ENCODE peak calls at places on chromosomes 2 and 18, in five cellular contexts. D is mesenchymal stem cell, M is IMR-90, O is neuronal stem cell, U is mesendoderm. S is an unnamed sample.

GRCh38 chr2:21916934-21917522 is 793.3 kb downstream of the TDRD15 start:
- DNase-seq in D (peak; percentile 4), M (peak; percentile 21), O (no peak), U (no peak), S (no peak)

GRCh38 chr18:36328385-36328858 is 30.9 kb downstream of the FHOD3 start:
- DNase-seq in D (no peak), M (no peak), O (no peak), U (no peak), S (peak; percentile 32)

GRCh38 chr2:218834685-218835084 is 3.1 kb upstream of the PRKAG3 start:
- DNase-seq in D (no peak), M (no peak), O (no peak), U (no peak), S (no peak)

GRCh38 chr18:79971986-79972385 is 7.5 kb downstream of the HSBP1L1 start:
- DNase-seq in D (no peak), M (no peak), O (no peak), U (no peak), S (no peak)

GRCh38 chr2:186852508-186852907 is 3.5 kb upstream of the ZSWIM2 start:
- DNase-seq in D (no peak), M (no peak), O (no peak), U (no peak), S (no peak)

GRCh38 chr2:98717625-98718024 is 13.3 kb downstream of the MGAT4A start:
- DNase-seq in D (no peak), M (no peak), O (no peak), U (no peak), S (no peak)

GRCh38 chr2:188789951-188790350 is 184.2 kb upstream of the COL3A1 start:
- DNase-seq in D (no peak), M (no peak), O (no peak), U (no peak), S (no peak)

GRCh38 chr2:128358941-128359731 is 40.5 kb upstream of the HS6ST1 start:
- DNase-seq in D (no peak), M (no peak), O (no peak), U (no peak), S (no peak)

GRCh38 chr2:37154790-37155189 is 2.0 kb downstream of the EIF2AK2 start:
- DNase-seq in D (no peak), M (no peak), O (no peak), U (no peak), S (no peak)

GRCh38 chr18:62334110-62334509 is 9.0 kb downstream of the TNFRSF11A start:
- DNase-seq in D (no peak), M (peak; percentile 14), O (no peak), U (no peak), S (no peak)

GRCh38 chr18:39742015-39742466 is 2176.4 kb upstream of the CELF4 start:
- DNase-seq in D (peak; percentile 13), M (peak; percentile 59), O (no peak), U (no peak), S (no peak)

GRCh38 chr2:127146071-127146725 is 39.2 kb upstream of the BIN1 start:
- DNase-seq in D (no peak), M (no peak), O (no peak), U (no peak), S (peak; percentile 41)

GRCh38 chr18:12765586-12765985 is 62.7 kb downstream of the PSMG2 start:
- DNase-seq in D (no peak), M (no peak), O (no peak), U (no peak), S (no peak)

GRCh38 chr2:231387904-231388724 is 7.4 kb upstream of the B3GNT7 start:
- DNase-seq in D (peak; percentile 50), M (peak; percentile 56), O (no peak), U (no peak), S (no peak)

GRCh38 chr18:22168360-22168921 is 948 bp upstream of the GATA6 start:
- DNase-seq in D (peak; percentile 53), M (no peak), O (no peak), U (peak; percentile 90), S (no peak)

GRCh38 chr2:71614976-71615768 is 161.8 kb downstream of the DYSF start:
- DNase-seq in D (no peak), M (peak; percentile 8), O (no peak), U (no peak), S (peak; percentile 38)

GRCh38 chr2:222311321-222311977 is 12.7 kb upstream of the PAX3 start:
- DNase-seq in D (no peak), M (no peak), O (no peak), U (peak; percentile 79), S (no peak)

GRCh38 chr2:188050716-188051115 is 241.0 kb upstream of the GULP1 start:
- DNase-seq in D (peak; percentile 30), M (no peak), O (no peak), U (no peak), S (no peak)

GRCh38 chr18:48705531-48705930 is 166.7 kb downstream of the CTIF start:
- DNase-seq in D (no peak), M (no peak), O (no peak), U (no peak), S (no peak)

GRCh38 chr2:215410932-215411285 is 25.0 kb downstream of the FN1 start:
- DNase-seq in D (peak; percentile 91), M (peak; percentile 98), O (no peak), U (no peak), S (no peak)

GRCh38 chr2:241160318-241160717 is 10.1 kb downstream of the PPP1R7 start:
- DNase-seq in D (no peak), M (no peak), O (no peak), U (no peak), S (no peak)

GRCh38 chr2:138699421-138699820 is 80.8 kb downstream of the NXPH2 start:
- DNase-seq in D (no peak), M (no peak), O (no peak), U (peak; percentile 93), S (peak; percentile 9)

GRCh38 chr2:227783404-227784138 is 30.1 kb upstream of the CCL20 start:
- DNase-seq in D (no peak), M (no peak), O (no peak), U (no peak), S (no peak)

GRCh38 chr18:28766027-28766426 is 589.1 kb upstream of the CDH2 start:
- DNase-seq in D (peak; percentile 67), M (peak; percentile 12), O (no peak), U (no peak), S (no peak)

GRCh38 chr2:199982444-199982843 is 27.1 kb downstream of the MAIP1 start:
- DNase-seq in D (no peak), M (no peak), O (no peak), U (no peak), S (no peak)

GRCh38 chr2:199979398-199979797 is 24.0 kb downstream of the MAIP1 start:
- DNase-seq in D (no peak), M (no peak), O (no peak), U (no peak), S (no peak)

GRCh38 chr2:199977984-199978415 is 22.6 kb downstream of the MAIP1 start:
- DNase-seq in D (peak; percentile 78), M (peak; percentile 82), O (no peak), U (no peak), S (no peak)

GRCh38 chr2:199983534-199983933 is 28.2 kb downstream of the MAIP1 start:
- DNase-seq in D (no peak), M (no peak), O (no peak), U (no peak), S (no peak)

DNA sequence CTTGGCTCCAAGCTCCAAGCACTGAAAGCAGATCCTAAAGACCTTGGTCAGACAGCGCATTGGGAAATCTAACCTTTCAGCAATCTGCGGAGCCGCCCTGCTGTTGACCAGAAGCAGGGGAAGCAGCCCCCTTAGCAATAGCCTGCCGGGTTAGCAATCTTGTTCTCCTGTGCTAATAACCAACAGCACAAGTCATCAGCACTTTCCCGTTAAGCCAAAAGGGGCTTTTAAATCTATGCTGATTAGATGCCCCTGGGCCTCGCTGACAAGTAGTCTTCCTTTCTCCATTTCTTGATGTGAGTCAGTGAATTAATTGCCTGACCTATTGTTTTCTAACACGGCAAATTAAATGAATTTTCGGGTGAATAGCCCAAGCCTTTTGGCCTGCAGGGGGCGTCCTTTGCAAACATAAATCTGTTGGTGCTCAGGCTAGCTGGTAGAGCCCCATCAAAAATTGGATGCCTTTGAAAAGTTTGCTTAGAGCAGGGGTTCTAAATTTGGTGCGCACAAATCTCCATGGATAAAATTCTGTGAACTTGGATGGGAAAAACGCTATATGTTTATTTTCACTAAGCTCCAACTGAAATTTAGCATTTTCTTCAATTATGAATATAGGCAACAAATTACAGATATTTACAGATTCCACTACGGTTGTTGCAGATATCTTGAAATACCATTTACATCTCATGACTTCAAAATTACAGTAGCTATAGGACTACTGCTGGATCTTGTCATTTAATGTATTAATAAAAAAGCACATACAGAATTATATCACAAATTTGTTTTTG is 24.7 kb downstream of the MAIP1 start:
- DNase-seq in D (peak; percentile 81), M (peak; percentile 77), O (peak; percentile 85), U (peak; percentile 91), S (peak; percentile 63)
- H4K8ac ChIP-seq in D (peak overlapping the region; percentile 41), M (peak overlapping the region; percentile 7), O (no peak overlapping the region), U (no peak overlapping the region), S (no peak overlapping the region)

DNA sequence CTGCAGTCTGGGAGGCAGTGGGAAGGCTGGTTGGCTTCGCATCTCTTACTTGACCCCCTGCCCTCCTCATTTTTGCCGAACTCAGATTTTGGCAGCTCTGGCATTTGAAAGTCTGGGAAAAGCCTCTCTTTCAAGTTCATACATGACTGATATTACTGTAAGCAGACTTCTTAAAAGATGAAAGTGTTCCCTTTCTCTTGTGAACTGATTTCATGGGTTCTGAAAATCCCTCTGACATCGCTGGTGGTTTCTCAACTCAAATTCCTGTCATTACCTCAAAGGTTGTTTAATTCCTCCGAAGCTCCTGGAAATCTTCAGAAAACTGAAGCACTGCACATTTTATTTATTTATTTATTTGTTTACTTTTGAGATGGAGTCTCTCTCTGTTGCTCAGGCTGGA is 16.9 kb upstream of the SLC38A11 start:
- DNase-seq in D (no peak), M (no peak), O (no peak), U (no peak), S (no peak)
- H4K8ac ChIP-seq in D (no peak overlapping the region), M (no peak overlapping the region), O (no peak overlapping the region), U (no peak overlapping the region), S (no peak overlapping the region)

GRCh38 chr18:31720867-31721266 is 36.5 kb upstream of the B4GALT6 start:
- DNase-seq in D (peak; percentile 6), M (no peak), O (no peak), U (no peak), S (no peak)

GRCh38 chr18:31721596-31721995 is 37.2 kb upstream of the B4GALT6 start:
- DNase-seq in D (no peak), M (no peak), O (no peak), U (peak; percentile 45), S (no peak)

GRCh38 chr18:31723639-31723997 is 37.1 kb downstream of the SLC25A52 start:
- DNase-seq in D (no peak), M (no peak), O (no peak), U (no peak), S (no peak)

GRCh38 chr18:31723998-31724711 is 36.5 kb downstream of the SLC25A52 start:
- DNase-seq in D (no peak), M (no peak), O (no peak), U (no peak), S (no peak)

GRCh38 chr18:31722369-31722957 is 38.1 kb upstream of the B4GALT6 start:
- DNase-seq in D (peak; percentile 79), M (peak; percentile 63), O (peak; percentile 71), U (peak; percentile 90), S (peak; percentile 60)
- H4K8ac ChIP-seq in D (no peak overlapping the region), M (no peak overlapping the region), O (no peak overlapping the region), U (no peak overlapping the region), S (no peak overlapping the region)

DNA sequence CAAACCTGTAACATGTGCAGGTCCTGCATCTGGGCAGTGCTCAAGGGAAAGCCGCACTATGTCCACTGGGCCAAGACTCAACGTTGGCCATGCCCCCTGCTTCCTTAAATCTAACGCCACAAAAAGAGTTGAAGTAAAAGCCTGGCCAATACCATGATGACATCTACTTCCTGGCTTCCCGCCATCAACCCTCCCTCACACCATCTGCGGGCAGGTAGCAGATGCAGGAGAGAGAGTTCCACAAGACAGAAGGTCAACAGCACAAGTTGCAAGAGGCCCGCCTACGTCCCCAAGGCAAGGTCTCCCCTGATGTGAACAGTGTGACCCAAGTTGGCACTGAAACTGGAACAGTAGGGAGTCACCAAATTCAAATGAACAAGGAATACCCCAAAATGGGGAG is 48.4 kb downstream of the ABCG8 start:
- DNase-seq in D (no peak), M (no peak), O (no peak), U (no peak), S (no peak)
- H4K8ac ChIP-seq in D (no peak overlapping the region), M (no peak overlapping the region), O (no peak overlapping the region), U (no peak overlapping the region), S (no peak overlapping the region)